ENCODE peak calls at places on chromosomes 6 and 20, in four cellular contexts. H is GM13976; F is GM03348; G is activated T-helper 1 cell treated with anti-CD3 and anti-CD28 coated beads, Interleukin-2, amount 50 U/mL, for 16 hours. R is an unnamed sample.

GRCh38 chr20:35311409-35311808 is 19.2 kb upstream of the FAM83C start:
- DNase-seq in H (no peak), F (no peak), G (no peak), R (peak; percentile 90)

GRCh38 chr6:142357879-142358278 is 56.1 kb downstream of the ADGRG6 start:
- DNase-seq in F (no peak), G (no peak), H (no peak), R (no peak)

GRCh38 chr6:70706491-70707123 is 38.9 kb downstream of the SMAP1 start:
- DNase-seq in F (peak; percentile 38), H (no peak), G (no peak), R (peak; percentile 46)

GRCh38 chr20:18057106-18057993 is at the start of gene OVOL2:
- DNase-seq in H (peak; percentile 51), F (peak; percentile 18), G (no peak), R (peak; percentile 35)

GRCh38 chr6:77456531-77457248 is 6.6 kb downstream of the HTR1B start:
- DNase-seq in G (no peak), H (no peak), F (peak; percentile 81), R (peak; percentile 87)

GRCh38 chr20:22743426-22743825 is 159.1 kb upstream of the FOXA2 start:
- DNase-seq in G (no peak), F (no peak), H (no peak), R (no peak)

GRCh38 chr20:43751167-43752050 is 24.6 kb upstream of the GTSF1L start:
- DNase-seq in G (no peak), H (peak; percentile 84), F (peak; percentile 58), R (peak; percentile 96)

GRCh38 chr20:63527184-63527583 is 6.6 kb downstream of the PPDPF start:
- DNase-seq in H (no peak), F (no peak), G (no peak), R (no peak)

GRCh38 chr20:49877254-49877990 is 37.9 kb downstream of the SPATA2 start:
- DNase-seq in F (peak; percentile 40), G (no peak), H (no peak), R (no peak)

GRCh38 chr6:106972500-106972899 is 2.0 kb downstream of the CD24 start:
- DNase-seq in H (no peak), F (no peak), G (no peak), R (peak; percentile 29)

GRCh38 chr6:14228571-14228970 is 111.0 kb downstream of the CD83 start:
- DNase-seq in H (no peak), F (peak; percentile 46), G (no peak), R (peak; percentile 82)

GRCh38 chr6:35165630-35166071 is 24.5 kb upstream of the TCP11 start:
- DNase-seq in F (no peak), H (peak; percentile 42), G (no peak), R (peak; percentile 94)

GRCh38 chr6:90383212-90383611 is 86.6 kb upstream of the BACH2 start:
- DNase-seq in F (no peak), G (no peak), H (no peak), R (no peak)

GRCh38 chr20:63343460-63344150 is 17.5 kb downstream of the CHRNA4 start:
- DNase-seq in H (no peak), G (no peak), F (no peak), R (no peak)

R was measured in renal cortical epithelial cell.